ENCODE peak calls at places on chromosomes 1 and 21, in four cellular contexts. V, G, Y and S are unnamed samples.

GRCh38 chr1:158112994-158113758 is 67.5 kb upstream of the CD1D start:
- DNase-seq in V (peak; percentile 3), Y (no peak), G (no peak), S (no peak)

GRCh38 chr1:173601588-173601987 is 1.3 kb downstream of the SLC9C2 start:
- DNase-seq in Y (no peak), G (peak; percentile 26), V (no peak), S (no peak)

GRCh38 chr1:243495442-243496172 is 239.8 kb downstream of the SDCCAG8 start:
- DNase-seq in V (peak; percentile 70), G (no peak), Y (no peak), S (no peak)

GRCh38 chr21:42939581-42940413 is 14.4 kb upstream of the ERVH48-1 start:
- DNase-seq in Y (no peak), V (peak; percentile 66), G (no peak), S (no peak)

GRCh38 chr1:57300186-57300585 is 123.7 kb downstream of the DAB1 start:
- DNase-seq in G (no peak), V (no peak), Y (no peak), S (no peak)

GRCh38 chr21:41817877-41818855 is 51.3 kb upstream of the RIPK4 start:
- DNase-seq in Y (no peak), G (no peak), V (no peak), S (no peak)

GRCh38 chr1:185960377-185961151 is 226.4 kb downstream of the HMCN1 start:
- DNase-seq in V (no peak), Y (no peak), G (no peak), S (no peak)

GRCh38 chr1:206839006-206839560 is 26.3 kb upstream of the IL20 start:
- DNase-seq in Y (no peak), G (no peak), V (no peak), S (no peak)

GRCh38 chr1:153534226-153534932 is 1.4 kb downstream of the S100A6 start:
- DNase-seq in Y (no peak), V (no peak), G (no peak), S (no peak)

GRCh38 chr1:182217967-182218366 is 156.5 kb upstream of the ZNF648 start:
- DNase-seq in G (no peak), V (no peak), Y (no peak), S (no peak)

GRCh38 chr1:192489748-192490147 is 85.8 kb upstream of the RGS1 start:
- DNase-seq in Y (no peak), G (no peak), V (peak; percentile 43), S (no peak)

GRCh38 chr1:110779617-110780016 is 93.3 kb upstream of the CD53 start:
- DNase-seq in G (no peak), V (no peak), Y (no peak), S (no peak)

GRCh38 chr1:48572632-48573258 is 100.7 kb upstream of the SPATA6 start:
- DNase-seq in G (no peak), Y (peak; percentile 37), V (peak; percentile 41), S (peak; percentile 21)

GRCh38 chr1:226654508-226655124 is 84.5 kb downstream of the ITPKB start:
- DNase-seq in Y (no peak), V (no peak), G (no peak), S (no peak)

GRCh38 chr1:52752427-52752826 is 26.2 kb downstream of the ZYG11B start:
- DNase-seq in Y (no peak), G (no peak), V (no peak), S (no peak)

GRCh38 chr1:8754993-8755392 is 62.4 kb downstream of the RERE start:
- DNase-seq in V (no peak), G (no peak), Y (no peak), S (no peak)

GRCh38 chr1:161066694-161067093 is 3.0 kb downstream of the ARHGAP30 start:
- DNase-seq in Y (no peak), G (no peak), V (no peak), S (no peak)

GRCh38 chr1:7613106-7613850 is 157.8 kb upstream of the VAMP3 start:
- DNase-seq in V (no peak), G (no peak), Y (no peak), S (no peak)

GRCh38 chr1:169550294-169550693 is 36.0 kb downstream of the F5 start:
- DNase-seq in V (peak; percentile 18), G (no peak), Y (peak; percentile 15), S (no peak)

GRCh38 chr21:32612075-32612998 is at the start of gene CFAP298:
- DNase-seq in Y (peak; percentile 89), V (peak; percentile 91), G (peak; percentile 67), S (peak; percentile 84)
- TF ChIP-seq POLR2AphosphoS5 in Y (peak; percentile 72), V (peak; percentile 70), G (peak; percentile 60), S (peak; percentile 39)

DNA sequence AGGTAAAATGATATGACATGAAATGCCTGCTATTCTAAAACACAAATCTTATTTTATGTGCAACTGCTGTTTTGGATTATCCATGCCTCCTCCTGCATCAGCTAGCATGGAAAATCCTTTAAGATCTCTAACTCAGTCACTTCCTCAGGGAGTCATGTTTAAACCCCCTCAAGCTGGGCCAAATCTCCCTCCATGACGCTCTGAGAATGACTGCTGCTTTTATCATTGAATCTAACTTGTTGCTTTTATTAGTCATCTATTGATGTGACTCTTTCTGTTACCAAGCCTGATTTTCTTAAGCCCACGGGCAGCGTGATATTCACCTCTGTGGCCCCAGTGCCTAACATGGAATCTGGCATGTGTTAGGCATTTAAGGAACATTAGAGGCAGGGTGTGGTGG is 324.8 kb downstream of the DISC1 start:
- DNase-seq in Y (no peak), G (no peak), V (no peak), S (no peak)
- TF ChIP-seq SPI1 in Y (no peak), G (no peak), V (no peak), S (no peak)

GRCh38 chr21:45456014-45456835 is 51.3 kb downstream of the COL18A1 start:
- DNase-seq in Y (no peak), V (no peak), G (no peak), S (no peak)

GRCh38 chr21:45456836-45457160 is 51.8 kb downstream of the COL18A1 start:
- DNase-seq in V (no peak), G (no peak), Y (no peak), S (no peak)

GRCh38 chr21:45454081-45454923 is 49.3 kb downstream of the COL18A1 start:
- DNase-seq in V (no peak), Y (no peak), G (no peak), S (no peak)

GRCh38 chr21:45454924-45455315 is 50.0 kb downstream of the COL18A1 start:
- DNase-seq in Y (no peak), V (no peak), G (no peak), S (no peak)

GRCh38 chr21:45455321-45456013 is 50.5 kb downstream of the COL18A1 start:
- DNase-seq in V (peak; percentile 23), G (no peak), Y (no peak), S (no peak)
- TF ChIP-seq POLR2AphosphoS5 in V (no peak), G (no peak), Y (no peak), S (no peak)

GRCh38 chr1:236284291-236284711 is 2.5 kb upstream of the ERO1B start:
- DNase-seq in Y (no peak), V (peak; percentile 55), G (peak; percentile 92), S (no peak)

GRCh38 chr1:236281286-236282158 is at the start of gene ERO1B:
- DNase-seq in Y (peak; percentile 97), G (peak; percentile 73), V (peak; percentile 94), S (peak; percentile 72)

GRCh38 chr1:236282719-236283118 is 961 bp upstream of the ERO1B start:
- DNase-seq in V (no peak), G (no peak), Y (no peak), S (no peak)

GRCh38 chr1:236280438-236281285 is 1.1 kb downstream of the ERO1B start:
- DNase-seq in V (peak; percentile 7), G (no peak), Y (no peak), S (no peak)

GRCh38 chr1:236282159-236282716 is 480 bp upstream of the ERO1B start:
- DNase-seq in Y (peak; percentile 31), G (no peak), V (no peak), S (no peak)
- TF ChIP-seq SPI1 in Y (no peak), G (no peak), V (no peak), S (no peak)

GRCh38 chr1:64882574-64883255 is 83.6 kb downstream of the JAK1 start:
- DNase-seq in Y (no peak), G (no peak), V (no peak), S (no peak)

GRCh38 chr1:64880449-64880848 is 85.9 kb downstream of the JAK1 start:
- DNase-seq in Y (no peak), V (no peak), G (no peak), S (no peak)

GRCh38 chr1:64878931-64879710 is 87.2 kb downstream of the JAK1 start:
- DNase-seq in V (no peak), Y (no peak), G (no peak), S (no peak)

GRCh38 chr1:64884261-64885040 is 81.9 kb downstream of the JAK1 start:
- DNase-seq in Y (no peak), G (no peak), V (no peak), S (no peak)

GRCh38 chr1:64881281-64881680 is 85.1 kb downstream of the JAK1 start:
- DNase-seq in V (no peak), G (no peak), Y (no peak), S (no peak)
- TF ChIP-seq POLR2AphosphoS5 in V (no peak), G (no peak), Y (no peak), S (no peak)

GRCh38 chr1:66316464-66317155 is 217.3 kb upstream of the SGIP1 start:
- DNase-seq in V (no peak), Y (no peak), G (no peak), S (no peak)

GRCh38 chr1:66313446-66313845 is 220.5 kb upstream of the SGIP1 start:
- DNase-seq in Y (no peak), G (no peak), V (no peak), S (no peak)

GRCh38 chr1:66312316-66312715 is 221.6 kb upstream of the SGIP1 start:
- DNase-seq in V (no peak), G (no peak), Y (no peak), S (no peak)

GRCh38 chr1:66317156-66317543 is 216.8 kb upstream of the SGIP1 start:
- DNase-seq in G (no peak), V (no peak), Y (no peak), S (no peak)

DNA sequence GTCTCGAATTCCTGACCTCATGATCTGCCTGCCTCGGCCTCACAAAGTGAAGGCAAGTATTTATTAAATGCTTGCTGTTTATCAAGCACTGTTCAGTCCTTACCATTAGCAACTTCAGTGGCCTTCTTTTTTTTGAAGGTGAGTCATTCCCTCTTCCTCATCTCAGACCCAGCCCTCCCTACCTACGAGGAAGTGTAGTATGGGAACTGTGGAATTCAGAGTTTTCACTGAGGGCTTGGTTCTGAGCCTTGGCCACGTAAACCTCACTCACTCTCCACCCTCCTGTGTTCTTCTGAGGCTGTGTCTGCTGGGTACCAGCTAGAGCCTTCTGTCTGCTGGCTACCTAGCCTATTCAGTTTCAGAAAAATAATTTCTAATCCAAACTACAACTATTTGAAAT is 218.3 kb upstream of the SGIP1 start:
- DNase-seq in G (no peak), V (no peak), Y (no peak), S (no peak)
- TF ChIP-seq SPI1 in G (no peak), V (peak; percentile 25), Y (no peak), S (no peak)